ENCODE peak calls at places on chromosomes 7 and 10, in ten cellular contexts. One of them, this sample, is unnamed.
A peak's percentile ranks its signal among the peaks of the same experiment; 100 is the strongest.

GRCh38 chr10:79059859-79060379 is 8.8 kb upstream of the ZMIZ1 start:
- DNase-seq in neural progenitor cell: no peak
- DNase-seq in Panc1: no peak
- DNase-seq in kidney: peak; percentile 29
- DNase-seq in CD8-positive, alpha-beta T cell: no peak
- DNase-seq in IMR-90: no peak
- DNase-seq in MM.1S: no peak
- DNase-seq in brain microvascular endothelial cell: no peak
- DNase-seq in sigmoid colon: peak; percentile 71
- DNase-seq in A549: no peak
- DNase-seq in this sample: no peak

GRCh38 chr7:128835790-128836641 is 5.8 kb downstream of the FLNC start:
- DNase-seq in brain microvascular endothelial cell: peak; percentile 29
- DNase-seq in sigmoid colon: peak; percentile 87
- DNase-seq in neural progenitor cell: no peak
- DNase-seq in kidney: no peak
- DNase-seq in CD8-positive, alpha-beta T cell: no peak
- DNase-seq in IMR-90: peak; percentile 66
- DNase-seq in MM.1S: no peak
- DNase-seq in Panc1: no peak
- DNase-seq in A549: no peak
- DNase-seq in this sample: no peak

GRCh38 chr7:151491859-151492258 is 27.8 kb downstream of the RHEB start:
- DNase-seq in kidney: no peak
- DNase-seq in brain microvascular endothelial cell: peak; percentile 77
- DNase-seq in sigmoid colon: no peak
- DNase-seq in IMR-90: peak; percentile 90
- DNase-seq in CD8-positive, alpha-beta T cell: no peak
- DNase-seq in Panc1: peak; percentile 27
- DNase-seq in neural progenitor cell: no peak
- DNase-seq in A549: peak; percentile 81
- DNase-seq in MM.1S: no peak
- DNase-seq in this sample: no peak

GRCh38 chr10:4022473-4022872 is 237.5 kb upstream of the KLF6 start:
- DNase-seq in IMR-90: no peak
- DNase-seq in sigmoid colon: no peak
- DNase-seq in Panc1: no peak
- DNase-seq in kidney: no peak
- DNase-seq in CD8-positive, alpha-beta T cell: no peak
- DNase-seq in MM.1S: no peak
- DNase-seq in brain microvascular endothelial cell: no peak
- DNase-seq in A549: no peak
- DNase-seq in neural progenitor cell: no peak
- DNase-seq in this sample: no peak

GRCh38 chr7:44823266-44823781 is 24.6 kb downstream of the H2AZ2 start:
- DNase-seq in kidney: no peak
- DNase-seq in CD8-positive, alpha-beta T cell: no peak
- DNase-seq in sigmoid colon: no peak
- DNase-seq in Panc1: no peak
- DNase-seq in MM.1S: no peak
- DNase-seq in A549: no peak
- DNase-seq in brain microvascular endothelial cell: no peak
- DNase-seq in IMR-90: no peak
- DNase-seq in neural progenitor cell: no peak
- DNase-seq in this sample: no peak

GRCh38 chr10:93436577-93436976 is 45.6 kb downstream of the MYOF start:
- DNase-seq in sigmoid colon: peak; percentile 87
- DNase-seq in Panc1: no peak
- DNase-seq in CD8-positive, alpha-beta T cell: no peak
- DNase-seq in A549: no peak
- DNase-seq in neural progenitor cell: no peak
- DNase-seq in MM.1S: no peak
- DNase-seq in brain microvascular endothelial cell: peak; percentile 94
- DNase-seq in kidney: no peak
- DNase-seq in IMR-90: peak; percentile 97
- DNase-seq in this sample: no peak

GRCh38 chr10:111865550-111865949 is 318.0 kb downstream of the GPAM start:
- DNase-seq in sigmoid colon: no peak
- DNase-seq in Panc1: no peak
- DNase-seq in MM.1S: no peak
- DNase-seq in IMR-90: no peak
- DNase-seq in kidney: no peak
- DNase-seq in A549: no peak
- DNase-seq in neural progenitor cell: no peak
- DNase-seq in CD8-positive, alpha-beta T cell: no peak
- DNase-seq in brain microvascular endothelial cell: no peak
- DNase-seq in this sample: no peak

GRCh38 chr10:91610444-91610843 is 22.4 kb downstream of the PPP1R3C start:
- DNase-seq in Panc1: no peak
- DNase-seq in kidney: no peak
- DNase-seq in sigmoid colon: no peak
- DNase-seq in MM.1S: no peak
- DNase-seq in brain microvascular endothelial cell: no peak
- DNase-seq in neural progenitor cell: no peak
- DNase-seq in CD8-positive, alpha-beta T cell: no peak
- DNase-seq in IMR-90: peak; percentile 47
- DNase-seq in A549: no peak
- DNase-seq in this sample: no peak

GRCh38 chr10:18238875-18239485 is 98.8 kb downstream of the CACNB2 start:
- DNase-seq in CD8-positive, alpha-beta T cell: no peak
- DNase-seq in Panc1: no peak
- DNase-seq in sigmoid colon: no peak
- DNase-seq in IMR-90: peak; percentile 70
- DNase-seq in brain microvascular endothelial cell: peak; percentile 23
- DNase-seq in kidney: no peak
- DNase-seq in MM.1S: peak; percentile 43
- DNase-seq in A549: peak; percentile 20
- DNase-seq in neural progenitor cell: peak; percentile 65
- DNase-seq in this sample: no peak

GRCh38 chr10:28677889-28678686 is 767 bp downstream of the BAMBI start:
- DNase-seq in CD8-positive, alpha-beta T cell: peak; percentile 16
- DNase-seq in A549: no peak
- DNase-seq in MM.1S: peak; percentile 14
- DNase-seq in brain microvascular endothelial cell: no peak
- DNase-seq in kidney: peak; percentile 86
- DNase-seq in sigmoid colon: no peak
- DNase-seq in neural progenitor cell: peak; percentile 70
- DNase-seq in Panc1: no peak
- DNase-seq in IMR-90: peak; percentile 22
- DNase-seq in this sample: no peak

GRCh38 chr7:137755846-137756685 is 90.7 kb downstream of the DGKI start:
- DNase-seq in MM.1S: no peak
- DNase-seq in CD8-positive, alpha-beta T cell: no peak
- DNase-seq in A549: no peak
- DNase-seq in IMR-90: peak; percentile 17
- DNase-seq in sigmoid colon: no peak
- DNase-seq in neural progenitor cell: no peak
- DNase-seq in brain microvascular endothelial cell: no peak
- DNase-seq in Panc1: no peak
- DNase-seq in kidney: no peak
- DNase-seq in this sample: no peak

GRCh38 chr10:61795551-61795950 is 105.9 kb upstream of the ARID5B start:
- DNase-seq in CD8-positive, alpha-beta T cell: no peak
- DNase-seq in Panc1: no peak
- DNase-seq in IMR-90: no peak
- DNase-seq in kidney: no peak
- DNase-seq in neural progenitor cell: no peak
- DNase-seq in A549: peak; percentile 25
- DNase-seq in brain microvascular endothelial cell: no peak
- DNase-seq in sigmoid colon: no peak
- DNase-seq in MM.1S: no peak
- DNase-seq in this sample: no peak

GRCh38 chr7:78139335-78139734 is 340.8 kb downstream of the PHTF2 start:
- DNase-seq in Panc1: no peak
- DNase-seq in neural progenitor cell: no peak
- DNase-seq in kidney: no peak
- DNase-seq in CD8-positive, alpha-beta T cell: no peak
- DNase-seq in MM.1S: no peak
- DNase-seq in sigmoid colon: no peak
- DNase-seq in A549: no peak
- DNase-seq in brain microvascular endothelial cell: peak; percentile 6
- DNase-seq in IMR-90: peak; percentile 56
- DNase-seq in this sample: no peak

GRCh38 chr10:6530966-6531365 is 49.1 kb downstream of the PRKCQ start:
- DNase-seq in IMR-90: no peak
- DNase-seq in CD8-positive, alpha-beta T cell: no peak
- DNase-seq in Panc1: no peak
- DNase-seq in sigmoid colon: no peak
- DNase-seq in MM.1S: no peak
- DNase-seq in brain microvascular endothelial cell: no peak
- DNase-seq in A549: no peak
- DNase-seq in kidney: no peak
- DNase-seq in neural progenitor cell: no peak
- DNase-seq in this sample: no peak

GRCh38 chr7:77444123-77444522 is 28.0 kb upstream of the GSAP start:
- DNase-seq in brain microvascular endothelial cell: peak; percentile 67
- DNase-seq in sigmoid colon: no peak
- DNase-seq in Panc1: no peak
- DNase-seq in MM.1S: no peak
- DNase-seq in neural progenitor cell: peak; percentile 23
- DNase-seq in IMR-90: peak; percentile 75
- DNase-seq in CD8-positive, alpha-beta T cell: no peak
- DNase-seq in A549: no peak
- DNase-seq in kidney: no peak
- DNase-seq in this sample: no peak

GRCh38 chr10:100878291-100878910 is 34.4 kb upstream of the SLF2 start:
- DNase-seq in neural progenitor cell: peak; percentile 91
- DNase-seq in sigmoid colon: no peak
- DNase-seq in A549: peak; percentile 92
- DNase-seq in kidney: no peak
- DNase-seq in IMR-90: peak; percentile 77
- DNase-seq in Panc1: peak; percentile 48
- DNase-seq in brain microvascular endothelial cell: peak; percentile 71
- DNase-seq in MM.1S: peak; percentile 45
- DNase-seq in CD8-positive, alpha-beta T cell: no peak
- DNase-seq in this sample: peak; percentile 26

DNA sequence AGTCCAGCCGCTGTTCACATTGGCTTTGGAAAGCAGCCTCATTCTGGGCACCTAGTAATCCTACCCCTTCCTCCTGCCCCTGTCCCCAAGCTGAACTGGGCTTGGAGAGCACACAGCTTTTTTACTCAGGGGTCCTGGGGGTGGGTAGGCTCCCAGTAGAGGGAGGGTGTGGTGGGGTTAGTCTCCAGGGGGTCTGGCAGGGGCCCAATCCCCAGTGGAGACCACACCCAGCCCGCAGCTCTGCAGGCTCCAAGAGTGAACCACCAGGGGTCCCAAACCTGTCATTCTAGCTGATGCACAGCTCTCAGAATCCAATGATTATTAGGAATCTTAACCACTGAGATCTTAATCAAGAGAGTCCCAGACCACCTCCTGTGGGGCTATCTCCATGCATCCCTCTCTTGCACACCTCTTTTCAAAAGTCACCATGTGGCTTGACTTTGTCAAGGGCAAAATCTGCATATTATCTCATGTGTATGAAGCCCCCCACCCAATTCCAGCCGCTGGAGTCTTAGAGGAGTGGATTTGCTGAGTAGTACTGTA is 2.7 kb downstream of the HOXA11 start:
- DNase-seq in IMR-90: no peak
- DNase-seq in brain microvascular endothelial cell: no peak
- DNase-seq in CD8-positive, alpha-beta T cell: no peak
- DNase-seq in MM.1S: no peak
- DNase-seq in neural progenitor cell: no peak
- DNase-seq in kidney: peak; percentile 68
- DNase-seq in A549: no peak
- DNase-seq in Panc1: no peak
- DNase-seq in sigmoid colon: peak; percentile 74
- DNase-seq in this sample: no peak
- H3K4me3 ChIP-seq in IMR-90: no peak overlapping the region
- H3K4me3 ChIP-seq in brain microvascular endothelial cell: no peak overlapping the region
- H3K4me3 ChIP-seq in CD8-positive, alpha-beta T cell: no peak overlapping the region
- H3K4me3 ChIP-seq in MM.1S: no peak overlapping the region
- H3K4me3 ChIP-seq in neural progenitor cell: no peak overlapping the region
- H3K4me3 ChIP-seq in kidney: no peak overlapping the region
- H3K4me3 ChIP-seq in A549: no peak overlapping the region
- H3K4me3 ChIP-seq in Panc1: no peak overlapping the region
- H3K4me3 ChIP-seq in sigmoid colon: peak overlapping the region; percentile 72
- H3K4me3 ChIP-seq in this sample: no peak overlapping the region

GRCh38 chr10:76329891-76330575 is 898.6 kb downstream of the LRMDA start:
- DNase-seq in sigmoid colon: no peak
- DNase-seq in Panc1: no peak
- DNase-seq in MM.1S: no peak
- DNase-seq in CD8-positive, alpha-beta T cell: no peak
- DNase-seq in kidney: no peak
- DNase-seq in A549: peak; percentile 15
- DNase-seq in IMR-90: peak; percentile 62
- DNase-seq in neural progenitor cell: no peak
- DNase-seq in brain microvascular endothelial cell: no peak
- DNase-seq in this sample: no peak
- H3K27ac ChIP-seq in sigmoid colon: no peak overlapping the region
- H3K27ac ChIP-seq in Panc1: no peak overlapping the region
- H3K27ac ChIP-seq in MM.1S: no peak overlapping the region
- H3K27ac ChIP-seq in CD8-positive, alpha-beta T cell: no peak overlapping the region
- H3K27ac ChIP-seq in kidney: no peak overlapping the region
- H3K27ac ChIP-seq in A549: peak overlapping the region; percentile 47
- H3K27ac ChIP-seq in IMR-90: no peak overlapping the region
- H3K27ac ChIP-seq in neural progenitor cell: no peak overlapping the region
- H3K27ac ChIP-seq in brain microvascular endothelial cell: no peak overlapping the region
- H3K27ac ChIP-seq in this sample: no peak overlapping the region

DNA sequence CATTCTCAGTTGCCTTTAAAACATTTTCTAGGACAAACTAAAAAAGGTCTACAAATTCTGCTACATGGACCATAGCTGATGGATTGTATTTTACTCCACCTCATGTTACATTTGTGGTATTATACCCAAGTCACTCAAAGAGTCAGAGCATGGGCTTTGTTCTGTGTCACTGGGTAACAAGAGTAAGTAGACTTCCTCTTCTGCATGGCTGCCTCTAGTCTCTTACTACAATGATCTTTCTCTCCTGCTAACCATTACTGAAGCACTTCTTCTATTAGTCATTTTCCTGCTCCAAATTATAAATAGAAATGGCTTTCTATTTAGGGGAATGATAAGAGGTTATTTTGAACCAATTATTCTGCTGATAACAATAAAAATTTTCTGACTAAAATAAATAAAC is 727.4 kb upstream of the NRP1 start:
- DNase-seq in IMR-90: no peak
- DNase-seq in brain microvascular endothelial cell: no peak
- DNase-seq in A549: no peak
- DNase-seq in kidney: no peak
- DNase-seq in Panc1: no peak
- DNase-seq in neural progenitor cell: no peak
- DNase-seq in MM.1S: no peak
- DNase-seq in sigmoid colon: no peak
- DNase-seq in CD8-positive, alpha-beta T cell: no peak
- DNase-seq in this sample: no peak
- H3K4me3 ChIP-seq in IMR-90: no peak overlapping the region
- H3K4me3 ChIP-seq in brain microvascular endothelial cell: no peak overlapping the region
- H3K4me3 ChIP-seq in A549: no peak overlapping the region
- H3K4me3 ChIP-seq in kidney: no peak overlapping the region
- H3K4me3 ChIP-seq in Panc1: no peak overlapping the region
- H3K4me3 ChIP-seq in neural progenitor cell: no peak overlapping the region
- H3K4me3 ChIP-seq in MM.1S: no peak overlapping the region
- H3K4me3 ChIP-seq in sigmoid colon: no peak overlapping the region
- H3K4me3 ChIP-seq in CD8-positive, alpha-beta T cell: no peak overlapping the region
- H3K4me3 ChIP-seq in this sample: no peak overlapping the region

DNA sequence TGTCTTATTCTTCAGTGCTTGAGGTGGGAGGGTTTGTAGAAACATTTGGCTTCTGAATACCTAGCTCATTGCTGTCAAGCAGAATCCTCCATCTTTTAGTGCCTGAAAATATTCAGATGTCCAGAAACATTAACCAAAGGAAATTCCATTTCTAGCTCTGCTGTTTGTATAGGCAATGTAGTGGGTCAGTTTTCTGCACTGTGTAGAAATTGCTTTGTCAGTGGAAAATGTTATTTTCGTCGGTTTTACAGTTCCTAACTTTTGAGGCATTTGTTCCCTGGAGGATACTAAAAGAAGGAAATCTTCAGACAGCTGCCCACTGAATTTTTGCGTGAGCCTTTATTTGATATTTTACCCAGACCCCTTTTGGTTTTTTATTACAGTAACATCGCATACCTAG is 143.4 kb downstream of the TPST1 start:
- DNase-seq in neural progenitor cell: no peak
- DNase-seq in MM.1S: no peak
- DNase-seq in IMR-90: no peak
- DNase-seq in A549: no peak
- DNase-seq in CD8-positive, alpha-beta T cell: no peak
- DNase-seq in brain microvascular endothelial cell: no peak
- DNase-seq in kidney: no peak
- DNase-seq in sigmoid colon: no peak
- DNase-seq in Panc1: no peak
- DNase-seq in this sample: no peak
- H3K27ac ChIP-seq in neural progenitor cell: no peak overlapping the region
- H3K27ac ChIP-seq in MM.1S: no peak overlapping the region
- H3K27ac ChIP-seq in IMR-90: no peak overlapping the region
- H3K27ac ChIP-seq in A549: no peak overlapping the region
- H3K27ac ChIP-seq in CD8-positive, alpha-beta T cell: no peak overlapping the region
- H3K27ac ChIP-seq in brain microvascular endothelial cell: no peak overlapping the region
- H3K27ac ChIP-seq in kidney: no peak overlapping the region
- H3K27ac ChIP-seq in sigmoid colon: no peak overlapping the region
- H3K27ac ChIP-seq in Panc1: no peak overlapping the region
- H3K27ac ChIP-seq in this sample: no peak overlapping the region